ENCODE peak calls at places on chromosomes 6 and 20, in six cellular contexts. One of them, this sample, is unnamed. For H3K4me1, the result is how much of the 10 kb centered on the place peaks cover.

GRCh38 chr6:17705778-17706579 is 746 bp downstream of the NUP153 start:
- DNase-seq in GM12878: no peak
- DNase-seq in HepG2: peak
- DNase-seq in A549: peak
- DNase-seq in K562: peak
- DNase-seq in H1: no peak
- DNase-seq in this sample: peak

GRCh38 chr20:17610566-17611289 is 40.9 kb downstream of the DSTN start:
- DNase-seq in A549: no peak
- DNase-seq in GM12878: no peak
- DNase-seq in H1: no peak
- DNase-seq in HepG2: no peak
- DNase-seq in K562: no peak
- DNase-seq in this sample: peak

GRCh38 chr6:134235937-134236751 is 81.8 kb downstream of the SGK1 start:
- DNase-seq in HepG2: no peak
- DNase-seq in A549: no peak
- DNase-seq in K562: peak
- DNase-seq in H1: no peak
- DNase-seq in GM12878: peak
- DNase-seq in this sample: no peak

GRCh38 chr6:154923199-154923869 is 71.8 kb upstream of the TIAM2 start:
- DNase-seq in H1: no peak
- DNase-seq in HepG2: no peak
- DNase-seq in GM12878: no peak
- DNase-seq in A549: no peak
- DNase-seq in K562: peak
- DNase-seq in this sample: no peak

GRCh38 chr6:28488916-28489365 is 26.7 kb downstream of the GPX6 start:
- DNase-seq in A549: no peak
- DNase-seq in K562: peak
- DNase-seq in HepG2: peak
- DNase-seq in GM12878: peak
- DNase-seq in H1: peak
- DNase-seq in this sample: peak

GRCh38 chr6:127457444-127458064 is 1.6 kb downstream of the KIAA0408 start:
- DNase-seq in H1: no peak
- DNase-seq in HepG2: no peak
- DNase-seq in A549: no peak
- DNase-seq in GM12878: no peak
- DNase-seq in K562: no peak
- DNase-seq in this sample: no peak

GRCh38 chr6:117547688-117548621 is 54.4 kb downstream of the GOPC start:
- DNase-seq in HepG2: no peak
- DNase-seq in H1: no peak
- DNase-seq in K562: no peak
- DNase-seq in GM12878: no peak
- DNase-seq in A549: no peak
- DNase-seq in this sample: peak

GRCh38 chr20:10369723-10370090 is 64.3 kb downstream of the MKKS start:
- DNase-seq in K562: peak
- DNase-seq in A549: peak
- DNase-seq in H1: no peak
- DNase-seq in GM12878: no peak
- DNase-seq in HepG2: no peak
- DNase-seq in this sample: no peak

GRCh38 chr6:163367388-163368183 is 46.9 kb upstream of the QKI start:
- DNase-seq in H1: no peak
- DNase-seq in HepG2: no peak
- DNase-seq in A549: no peak
- DNase-seq in K562: no peak
- DNase-seq in GM12878: no peak
- DNase-seq in this sample: no peak

GRCh38 chr6:154298297-154298696 is 58.3 kb downstream of the IPCEF1 start:
- DNase-seq in K562: no peak
- DNase-seq in H1: no peak
- DNase-seq in A549: no peak
- DNase-seq in GM12878: peak
- DNase-seq in HepG2: peak
- DNase-seq in this sample: no peak

GRCh38 chr6:7819641-7820040 is 90.9 kb downstream of the TXNDC5 start:
- DNase-seq in GM12878: no peak
- DNase-seq in H1: no peak
- DNase-seq in HepG2: no peak
- DNase-seq in K562: no peak
- DNase-seq in A549: no peak
- DNase-seq in this sample: no peak

GRCh38 chr20:48759631-48760245 is 68.1 kb downstream of the PREX1 start:
- DNase-seq in H1: no peak
- DNase-seq in K562: no peak
- DNase-seq in GM12878: no peak
- DNase-seq in HepG2: no peak
- DNase-seq in A549: no peak
- DNase-seq in this sample: no peak

GRCh38 chr6:14283600-14284235 is 166.1 kb downstream of the CD83 start:
- DNase-seq in HepG2: no peak
- DNase-seq in K562: no peak
- DNase-seq in A549: no peak
- DNase-seq in H1: no peak
- DNase-seq in GM12878: no peak
- DNase-seq in this sample: no peak
- TF ChIP-seq USF2 in HepG2: no peak
- TF ChIP-seq USF2 in K562: no peak
- TF ChIP-seq USF2 in A549: no peak
- TF ChIP-seq USF2 in H1: no peak
- TF ChIP-seq USF2 in GM12878: no peak
- TF ChIP-seq USF2 in this sample: no peak

DNA sequence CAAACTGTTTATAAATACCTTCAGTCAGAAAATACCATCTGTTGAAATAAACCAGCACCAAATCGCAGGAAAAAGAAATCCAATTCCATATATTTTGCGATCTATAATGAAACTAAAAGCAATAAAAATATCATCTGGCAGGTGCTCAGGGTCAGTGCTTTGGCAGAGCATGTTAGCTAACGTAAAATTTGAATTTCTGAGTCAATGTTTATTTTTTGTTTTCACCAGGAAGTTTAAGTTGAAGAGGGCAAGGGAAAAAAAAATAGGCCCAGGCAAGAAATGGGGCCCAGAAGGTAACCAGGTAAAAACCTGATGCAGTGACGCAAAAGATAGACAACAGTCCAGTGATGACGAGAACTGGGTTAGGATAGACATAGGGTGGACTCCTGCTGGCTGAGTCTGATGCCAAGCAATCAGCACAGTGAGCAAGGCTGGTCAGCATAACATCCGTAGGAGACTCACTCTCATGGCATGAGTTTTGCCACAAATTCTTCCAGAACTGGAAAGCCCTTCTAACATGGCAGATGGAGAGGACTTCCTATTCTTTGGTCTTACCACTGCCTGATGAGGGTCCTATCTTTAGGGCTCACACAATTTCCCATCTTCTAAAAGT is 42.2 kb downstream of the ZHX3 start:
- DNase-seq in H1: no peak
- DNase-seq in A549: no peak
- DNase-seq in HepG2: no peak
- DNase-seq in GM12878: no peak
- DNase-seq in K562: no peak
- DNase-seq in this sample: no peak
- H3K4me1 ChIP-seq in H1: under half
- H3K4me1 ChIP-seq in A549: under half
- H3K4me1 ChIP-seq in HepG2: under half
- H3K4me1 ChIP-seq in GM12878: under half
- H3K4me1 ChIP-seq in K562: under half
- H3K4me1 ChIP-seq in this sample: under half

GRCh38 chr20:62191781-62192559 is 9.1 kb downstream of the MTG2 start:
- DNase-seq in H1: no peak
- DNase-seq in GM12878: no peak
- DNase-seq in HepG2: no peak
- DNase-seq in A549: no peak
- DNase-seq in K562: no peak
- DNase-seq in this sample: no peak
- TF ChIP-seq MAX in H1: no peak
- TF ChIP-seq MAX in GM12878: no peak
- TF ChIP-seq MAX in HepG2: no peak
- TF ChIP-seq MAX in A549: no peak
- TF ChIP-seq MAX in K562: no peak
- TF ChIP-seq MAX in this sample: no peak

GRCh38 chr6:142236686-142237085 is 65.1 kb upstream of the ADGRG6 start:
- DNase-seq in GM12878: no peak
- DNase-seq in H1: no peak
- DNase-seq in A549: no peak
- DNase-seq in K562: no peak
- DNase-seq in HepG2: no peak
- DNase-seq in this sample: no peak
- TF ChIP-seq USF2 in GM12878: no peak
- TF ChIP-seq USF2 in H1: no peak
- TF ChIP-seq USF2 in A549: no peak
- TF ChIP-seq USF2 in K562: no peak
- TF ChIP-seq USF2 in HepG2: no peak
- TF ChIP-seq USF2 in this sample: no peak

GRCh38 chr6:43830775-43831174 is 60.8 kb downstream of the VEGFA start:
- DNase-seq in K562: no peak
- DNase-seq in H1: no peak
- DNase-seq in GM12878: no peak
- DNase-seq in A549: no peak
- DNase-seq in HepG2: no peak
- DNase-seq in this sample: no peak
- H3K4me1 ChIP-seq in K562: under half
- H3K4me1 ChIP-seq in H1: under half
- H3K4me1 ChIP-seq in GM12878: under half
- H3K4me1 ChIP-seq in A549: under half
- H3K4me1 ChIP-seq in HepG2: half or more
- H3K4me1 ChIP-seq in this sample: under half

DNA sequence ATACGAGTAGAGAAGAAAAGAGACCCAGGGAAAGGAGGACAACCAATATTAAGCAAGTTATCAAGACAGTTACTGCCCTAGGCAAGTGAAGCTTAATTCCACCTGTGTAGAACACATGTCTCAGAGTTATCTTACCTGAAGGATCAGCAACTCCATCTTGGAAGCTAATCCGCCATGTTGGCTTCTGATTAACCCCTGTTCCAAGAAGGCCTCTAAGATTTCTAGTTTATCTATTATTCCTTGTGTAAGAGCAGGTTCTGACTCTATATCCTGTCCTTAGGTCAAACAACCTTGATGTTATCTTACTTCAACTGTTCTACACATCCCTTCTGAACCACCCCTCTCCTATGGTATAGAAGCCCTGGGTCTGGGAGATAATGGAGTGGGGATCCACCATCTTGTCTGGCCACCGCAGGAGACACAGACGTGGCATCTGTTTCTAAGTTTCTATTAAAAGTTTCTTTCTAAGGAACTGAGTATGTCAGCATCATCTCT is 27.7 kb upstream of the PTPN1 start:
- DNase-seq in H1: no peak
- DNase-seq in K562: peak
- DNase-seq in A549: no peak
- DNase-seq in GM12878: no peak
- DNase-seq in HepG2: no peak
- DNase-seq in this sample: no peak
- TF ChIP-seq MAX in H1: no peak
- TF ChIP-seq MAX in K562: no peak
- TF ChIP-seq MAX in A549: no peak
- TF ChIP-seq MAX in GM12878: no peak
- TF ChIP-seq MAX in HepG2: no peak
- TF ChIP-seq MAX in this sample: no peak

GRCh38 chr20:46558511-46558959 is 8.1 kb upstream of the OCSTAMP start:
- DNase-seq in GM12878: no peak
- DNase-seq in HepG2: peak
- DNase-seq in K562: no peak
- DNase-seq in A549: peak
- DNase-seq in H1: no peak
- DNase-seq in this sample: no peak
- TF ChIP-seq USF2 in GM12878: no peak
- TF ChIP-seq USF2 in HepG2: no peak
- TF ChIP-seq USF2 in K562: no peak
- TF ChIP-seq USF2 in A549: no peak
- TF ChIP-seq USF2 in H1: no peak
- TF ChIP-seq USF2 in this sample: no peak

DNA sequence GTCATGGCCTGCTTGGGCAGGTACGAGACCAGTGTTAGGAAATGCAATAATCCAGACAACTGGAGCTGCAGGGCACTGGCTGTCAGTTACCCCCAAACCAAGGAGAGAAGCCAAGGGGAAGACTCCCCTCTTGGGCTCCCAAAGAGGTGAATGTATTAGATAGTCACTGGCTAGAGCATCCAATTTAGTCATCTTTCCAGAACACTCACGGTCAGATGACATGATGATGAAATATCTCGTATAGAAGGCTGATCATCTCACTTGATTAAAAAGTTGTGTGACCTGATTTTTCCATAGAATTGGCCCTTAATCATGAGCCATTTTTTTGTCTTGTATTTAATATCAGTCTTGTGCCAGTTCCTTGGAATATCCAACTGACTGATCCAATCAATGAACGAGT is 40.7 kb downstream of the SLC22A3 start:
- DNase-seq in K562: no peak
- DNase-seq in H1: no peak
- DNase-seq in HepG2: no peak
- DNase-seq in A549: no peak
- DNase-seq in GM12878: no peak
- DNase-seq in this sample: no peak
- H3K4me1 ChIP-seq in K562: under half
- H3K4me1 ChIP-seq in H1: under half
- H3K4me1 ChIP-seq in HepG2: under half
- H3K4me1 ChIP-seq in A549: half or more
- H3K4me1 ChIP-seq in GM12878: under half
- H3K4me1 ChIP-seq in this sample: under half

DNA sequence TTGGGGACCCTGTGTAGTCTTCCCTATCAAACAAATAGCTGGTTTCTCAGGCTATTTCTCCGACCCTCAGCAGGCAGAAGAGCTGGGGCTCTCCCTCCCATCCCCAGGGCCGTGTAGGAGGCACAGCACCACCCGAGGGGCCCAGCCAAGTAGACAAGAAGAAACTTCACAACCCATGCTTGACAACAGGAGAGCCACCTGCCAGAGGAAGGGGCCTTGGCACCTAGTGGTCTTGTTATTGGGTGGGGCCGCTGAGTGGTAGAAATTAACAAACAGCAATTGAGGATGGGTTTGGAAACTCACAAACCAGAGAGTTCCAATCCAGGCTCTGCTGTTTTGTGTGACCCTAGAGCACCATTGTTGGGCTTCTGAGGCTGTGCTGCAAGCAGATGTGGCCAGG is 108.5 kb upstream of the CHD6 start:
- DNase-seq in HepG2: no peak
- DNase-seq in H1: no peak
- DNase-seq in A549: no peak
- DNase-seq in GM12878: no peak
- DNase-seq in K562: no peak
- DNase-seq in this sample: no peak
- TF ChIP-seq MAX in HepG2: no peak
- TF ChIP-seq MAX in H1: no peak
- TF ChIP-seq MAX in A549: no peak
- TF ChIP-seq MAX in GM12878: no peak
- TF ChIP-seq MAX in K562: no peak
- TF ChIP-seq MAX in this sample: no peak